ENCODE peak calls at places on chromosomes 3 and 15, in six cellular contexts. One of them, this sample, is unnamed.

GRCh38 chr3:72698154-72698917 is 149.9 kb downstream of the SHQ1 start:
- DNase-seq in A673: peak
- DNase-seq in HFF-Myc: no peak
- DNase-seq in BE2C: no peak
- DNase-seq in B cell: no peak
- DNase-seq in HT-29: no peak
- DNase-seq in this sample: no peak

GRCh38 chr3:27880969-27881892 is 159.1 kb upstream of the EOMES start:
- DNase-seq in A673: no peak
- DNase-seq in HFF-Myc: no peak
- DNase-seq in BE2C: no peak
- DNase-seq in B cell: peak
- DNase-seq in HT-29: no peak
- DNase-seq in this sample: no peak

GRCh38 chr3:47892284-47892683 is 89.3 kb downstream of the DHX30 start:
- DNase-seq in A673: no peak
- DNase-seq in HFF-Myc: no peak
- DNase-seq in BE2C: no peak
- DNase-seq in B cell: no peak
- DNase-seq in HT-29: no peak
- DNase-seq in this sample: no peak

GRCh38 chr3:56323986-56324420 is 144.3 kb downstream of the ERC2 start:
- DNase-seq in A673: peak
- DNase-seq in HFF-Myc: peak
- DNase-seq in BE2C: no peak
- DNase-seq in B cell: no peak
- DNase-seq in HT-29: no peak
- DNase-seq in this sample: peak

GRCh38 chr15:62847900-62848489 is 194.6 kb upstream of the TPM1 start:
- DNase-seq in A673: peak
- DNase-seq in HFF-Myc: no peak
- DNase-seq in BE2C: peak
- DNase-seq in B cell: no peak
- DNase-seq in HT-29: peak
- DNase-seq in this sample: peak

GRCh38 chr3:46861293-46861995 is 1.8 kb downstream of the MYL3 start:
- DNase-seq in A673: no peak
- DNase-seq in HFF-Myc: no peak
- DNase-seq in BE2C: peak
- DNase-seq in B cell: peak
- DNase-seq in HT-29: no peak
- DNase-seq in this sample: no peak

GRCh38 chr15:73844356-73844755 is 29.0 kb upstream of the TBC1D21 start:
- DNase-seq in A673: no peak
- DNase-seq in HFF-Myc: no peak
- DNase-seq in BE2C: no peak
- DNase-seq in B cell: peak
- DNase-seq in HT-29: no peak
- DNase-seq in this sample: no peak

GRCh38 chr3:59426851-59427565 is 377.2 kb upstream of the CFAP20DC start:
- DNase-seq in A673: no peak
- DNase-seq in HFF-Myc: no peak
- DNase-seq in BE2C: no peak
- DNase-seq in B cell: no peak
- DNase-seq in HT-29: no peak
- DNase-seq in this sample: no peak

GRCh38 chr15:74787251-74788041 is 5.6 kb downstream of the CSK start:
- DNase-seq in A673: peak
- DNase-seq in HFF-Myc: peak
- DNase-seq in BE2C: peak
- DNase-seq in B cell: peak
- DNase-seq in HT-29: peak
- DNase-seq in this sample: no peak